ENCODE peak calls at places on chromosomes 7 and 10, in ten cellular contexts. One of them, this sample, is unnamed.

GRCh38 chr10:44980309-44981171 is 1.9 kb upstream of the DEPP1 start:
- DNase-seq in uterus: no peak
- DNase-seq in endodermal cell: no peak
- DNase-seq in left ventricle myocardium inferior: no peak
- DNase-seq in CD8-positive, alpha-beta T cell: no peak
- DNase-seq in cardiac fibroblast: no peak
- DNase-seq in A549: no peak
- DNase-seq in fibroblast of lung: no peak
- DNase-seq in breast epithelium: no peak
- DNase-seq in body of pancreas: peak
- DNase-seq in this sample: no peak

GRCh38 chr10:683448-684071 is 5.9 kb downstream of the DIP2C start:
- DNase-seq in uterus: peak
- DNase-seq in endodermal cell: no peak
- DNase-seq in left ventricle myocardium inferior: no peak
- DNase-seq in CD8-positive, alpha-beta T cell: no peak
- DNase-seq in cardiac fibroblast: peak
- DNase-seq in A549: peak
- DNase-seq in fibroblast of lung: peak
- DNase-seq in breast epithelium: no peak
- DNase-seq in body of pancreas: no peak
- DNase-seq in this sample: peak

GRCh38 chr10:44376504-44377099 is 8.3 kb downstream of the CXCL12 start:
- DNase-seq in uterus: no peak
- DNase-seq in endodermal cell: no peak
- DNase-seq in left ventricle myocardium inferior: no peak
- DNase-seq in CD8-positive, alpha-beta T cell: no peak
- DNase-seq in cardiac fibroblast: peak
- DNase-seq in A549: no peak
- DNase-seq in fibroblast of lung: no peak
- DNase-seq in breast epithelium: no peak
- DNase-seq in body of pancreas: no peak
- DNase-seq in this sample: peak

GRCh38 chr7:129703751-129704150 is 92.2 kb downstream of the NRF1 start:
- DNase-seq in uterus: no peak
- DNase-seq in endodermal cell: no peak
- DNase-seq in left ventricle myocardium inferior: no peak
- DNase-seq in CD8-positive, alpha-beta T cell: no peak
- DNase-seq in cardiac fibroblast: no peak
- DNase-seq in A549: no peak
- DNase-seq in fibroblast of lung: no peak
- DNase-seq in breast epithelium: no peak
- DNase-seq in body of pancreas: no peak
- DNase-seq in this sample: no peak

GRCh38 chr7:2169923-2170575 is 62.7 kb downstream of the MAD1L1 start:
- DNase-seq in uterus: no peak
- DNase-seq in endodermal cell: no peak
- DNase-seq in left ventricle myocardium inferior: no peak
- DNase-seq in CD8-positive, alpha-beta T cell: no peak
- DNase-seq in cardiac fibroblast: no peak
- DNase-seq in A549: no peak
- DNase-seq in fibroblast of lung: no peak
- DNase-seq in breast epithelium: no peak
- DNase-seq in body of pancreas: no peak
- DNase-seq in this sample: no peak

GRCh38 chr7:153682628-153683027 is 369.6 kb upstream of the DPP6 start:
- DNase-seq in uterus: no peak
- DNase-seq in endodermal cell: peak
- DNase-seq in left ventricle myocardium inferior: no peak
- DNase-seq in CD8-positive, alpha-beta T cell: no peak
- DNase-seq in cardiac fibroblast: no peak
- DNase-seq in A549: no peak
- DNase-seq in fibroblast of lung: no peak
- DNase-seq in breast epithelium: no peak
- DNase-seq in body of pancreas: no peak
- DNase-seq in this sample: no peak

GRCh38 chr7:104160375-104160774 is 47.4 kb downstream of the ORC5 start:
- DNase-seq in uterus: no peak
- DNase-seq in endodermal cell: no peak
- DNase-seq in left ventricle myocardium inferior: no peak
- DNase-seq in CD8-positive, alpha-beta T cell: no peak
- DNase-seq in cardiac fibroblast: peak
- DNase-seq in A549: peak
- DNase-seq in fibroblast of lung: peak
- DNase-seq in breast epithelium: no peak
- DNase-seq in body of pancreas: no peak
- DNase-seq in this sample: no peak

GRCh38 chr10:80464557-80465466 is 10.7 kb downstream of the TSPAN14 start:
- DNase-seq in uterus: peak
- DNase-seq in endodermal cell: peak
- DNase-seq in left ventricle myocardium inferior: no peak
- DNase-seq in CD8-positive, alpha-beta T cell: no peak
- DNase-seq in cardiac fibroblast: no peak
- DNase-seq in A549: no peak
- DNase-seq in fibroblast of lung: no peak
- DNase-seq in breast epithelium: no peak
- DNase-seq in body of pancreas: peak
- DNase-seq in this sample: no peak

GRCh38 chr10:80324086-80324485 is 32.5 kb downstream of the DYDC1 start:
- DNase-seq in uterus: no peak
- DNase-seq in endodermal cell: no peak
- DNase-seq in left ventricle myocardium inferior: no peak
- DNase-seq in CD8-positive, alpha-beta T cell: no peak
- DNase-seq in cardiac fibroblast: peak
- DNase-seq in A549: no peak
- DNase-seq in fibroblast of lung: peak
- DNase-seq in breast epithelium: no peak
- DNase-seq in body of pancreas: no peak
- DNase-seq in this sample: no peak

GRCh38 chr7:147412782-147413186 is 1177.8 kb upstream of the C7orf33 start:
- DNase-seq in uterus: no peak
- DNase-seq in endodermal cell: no peak
- DNase-seq in left ventricle myocardium inferior: no peak
- DNase-seq in CD8-positive, alpha-beta T cell: no peak
- DNase-seq in cardiac fibroblast: peak
- DNase-seq in A549: peak
- DNase-seq in fibroblast of lung: peak
- DNase-seq in breast epithelium: no peak
- DNase-seq in body of pancreas: no peak
- DNase-seq in this sample: peak

GRCh38 chr7:106731207-106731606 is 70.2 kb upstream of the CCDC71L start:
- DNase-seq in uterus: no peak
- DNase-seq in endodermal cell: no peak
- DNase-seq in left ventricle myocardium inferior: no peak
- DNase-seq in CD8-positive, alpha-beta T cell: no peak
- DNase-seq in cardiac fibroblast: peak
- DNase-seq in A549: no peak
- DNase-seq in fibroblast of lung: no peak
- DNase-seq in breast epithelium: no peak
- DNase-seq in body of pancreas: no peak
- DNase-seq in this sample: no peak

GRCh38 chr7:149422914-149423285 is 38.0 kb downstream of the ZNF777 start:
- DNase-seq in uterus: no peak
- DNase-seq in endodermal cell: no peak
- DNase-seq in left ventricle myocardium inferior: peak
- DNase-seq in CD8-positive, alpha-beta T cell: no peak
- DNase-seq in cardiac fibroblast: no peak
- DNase-seq in A549: no peak
- DNase-seq in fibroblast of lung: no peak
- DNase-seq in breast epithelium: no peak
- DNase-seq in body of pancreas: peak
- DNase-seq in this sample: no peak

GRCh38 chr7:124155400-124156022 is 122.6 kb upstream of the TMEM229A start:
- DNase-seq in uterus: no peak
- DNase-seq in endodermal cell: no peak
- DNase-seq in left ventricle myocardium inferior: no peak
- DNase-seq in CD8-positive, alpha-beta T cell: no peak
- DNase-seq in cardiac fibroblast: peak
- DNase-seq in A549: peak
- DNase-seq in fibroblast of lung: peak
- DNase-seq in breast epithelium: no peak
- DNase-seq in body of pancreas: no peak
- DNase-seq in this sample: no peak
- TF ChIP-seq CTCF in uterus: peak
- TF ChIP-seq CTCF in endodermal cell: peak
- TF ChIP-seq CTCF in left ventricle myocardium inferior: peak
- TF ChIP-seq CTCF in CD8-positive, alpha-beta T cell: no peak
- TF ChIP-seq CTCF in cardiac fibroblast: peak
- TF ChIP-seq CTCF in A549: peak
- TF ChIP-seq CTCF in fibroblast of lung: peak
- TF ChIP-seq CTCF in breast epithelium: peak
- TF ChIP-seq CTCF in body of pancreas: peak
- TF ChIP-seq CTCF in this sample: peak

DNA sequence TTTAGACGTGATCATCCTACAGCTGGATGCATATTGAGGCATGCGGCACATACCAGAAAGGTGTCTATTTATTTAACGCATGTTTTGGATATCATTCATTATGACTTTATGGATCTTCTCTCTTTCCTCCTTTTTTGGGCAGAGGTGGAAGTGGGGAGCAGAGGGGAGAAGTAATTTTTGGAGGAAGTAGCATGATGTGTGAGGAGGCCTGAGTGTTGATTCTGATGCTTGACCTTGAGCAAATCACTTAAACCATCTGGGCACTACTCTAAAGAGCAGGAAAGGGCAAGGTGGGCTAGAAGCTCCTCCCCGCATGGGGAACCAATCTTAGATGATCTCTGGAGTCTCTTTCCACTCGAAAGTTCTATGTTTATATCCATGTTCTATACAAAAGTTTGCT is 270.5 kb downstream of the TRIL start:
- DNase-seq in uterus: no peak
- DNase-seq in endodermal cell: no peak
- DNase-seq in left ventricle myocardium inferior: no peak
- DNase-seq in CD8-positive, alpha-beta T cell: no peak
- DNase-seq in cardiac fibroblast: no peak
- DNase-seq in A549: no peak
- DNase-seq in fibroblast of lung: no peak
- DNase-seq in breast epithelium: no peak
- DNase-seq in body of pancreas: no peak
- DNase-seq in this sample: no peak
- H3K4me3 ChIP-seq in uterus: no peak
- H3K4me3 ChIP-seq in endodermal cell: no peak
- H3K4me3 ChIP-seq in left ventricle myocardium inferior: peak
- H3K4me3 ChIP-seq in CD8-positive, alpha-beta T cell: no peak
- H3K4me3 ChIP-seq in cardiac fibroblast: no peak
- H3K4me3 ChIP-seq in A549: no peak
- H3K4me3 ChIP-seq in fibroblast of lung: peak
- H3K4me3 ChIP-seq in breast epithelium: no peak
- H3K4me3 ChIP-seq in body of pancreas: no peak
- H3K4me3 ChIP-seq in this sample: no peak

GRCh38 chr7:110839866-110840265 is 251.1 kb upstream of the LRRN3 start:
- DNase-seq in uterus: no peak
- DNase-seq in endodermal cell: peak
- DNase-seq in left ventricle myocardium inferior: peak
- DNase-seq in CD8-positive, alpha-beta T cell: no peak
- DNase-seq in cardiac fibroblast: peak
- DNase-seq in A549: peak
- DNase-seq in fibroblast of lung: peak
- DNase-seq in breast epithelium: no peak
- DNase-seq in body of pancreas: peak
- DNase-seq in this sample: no peak
- TF ChIP-seq CTCF in uterus: no peak
- TF ChIP-seq CTCF in endodermal cell: peak
- TF ChIP-seq CTCF in left ventricle myocardium inferior: peak
- TF ChIP-seq CTCF in CD8-positive, alpha-beta T cell: no peak
- TF ChIP-seq CTCF in cardiac fibroblast: peak
- TF ChIP-seq CTCF in A549: no peak
- TF ChIP-seq CTCF in fibroblast of lung: peak
- TF ChIP-seq CTCF in breast epithelium: no peak
- TF ChIP-seq CTCF in body of pancreas: no peak
- TF ChIP-seq CTCF in this sample: peak

GRCh38 chr7:116500071-116500853 is 724 bp downstream of the CAV2 start:
- DNase-seq in uterus: peak
- DNase-seq in endodermal cell: peak
- DNase-seq in left ventricle myocardium inferior: peak
- DNase-seq in CD8-positive, alpha-beta T cell: no peak
- DNase-seq in cardiac fibroblast: peak
- DNase-seq in A549: peak
- DNase-seq in fibroblast of lung: peak
- DNase-seq in breast epithelium: peak
- DNase-seq in body of pancreas: peak
- DNase-seq in this sample: no peak

GRCh38 chr7:116499168-116500070 is at the start of gene CAV2:
- DNase-seq in uterus: peak
- DNase-seq in endodermal cell: peak
- DNase-seq in left ventricle myocardium inferior: peak
- DNase-seq in CD8-positive, alpha-beta T cell: no peak
- DNase-seq in cardiac fibroblast: peak
- DNase-seq in A549: peak
- DNase-seq in fibroblast of lung: peak
- DNase-seq in breast epithelium: peak
- DNase-seq in body of pancreas: peak
- DNase-seq in this sample: no peak

GRCh38 chr7:116502201-116503096 is 2.9 kb downstream of the CAV2 start:
- DNase-seq in uterus: no peak
- DNase-seq in endodermal cell: no peak
- DNase-seq in left ventricle myocardium inferior: no peak
- DNase-seq in CD8-positive, alpha-beta T cell: no peak
- DNase-seq in cardiac fibroblast: no peak
- DNase-seq in A549: peak
- DNase-seq in fibroblast of lung: no peak
- DNase-seq in breast epithelium: no peak
- DNase-seq in body of pancreas: no peak
- DNase-seq in this sample: no peak

GRCh38 chr7:116503835-116504234 is 4.3 kb downstream of the CAV2 start:
- DNase-seq in uterus: no peak
- DNase-seq in endodermal cell: no peak
- DNase-seq in left ventricle myocardium inferior: no peak
- DNase-seq in CD8-positive, alpha-beta T cell: no peak
- DNase-seq in cardiac fibroblast: no peak
- DNase-seq in A549: no peak
- DNase-seq in fibroblast of lung: no peak
- DNase-seq in breast epithelium: no peak
- DNase-seq in body of pancreas: no peak
- DNase-seq in this sample: no peak

DNA sequence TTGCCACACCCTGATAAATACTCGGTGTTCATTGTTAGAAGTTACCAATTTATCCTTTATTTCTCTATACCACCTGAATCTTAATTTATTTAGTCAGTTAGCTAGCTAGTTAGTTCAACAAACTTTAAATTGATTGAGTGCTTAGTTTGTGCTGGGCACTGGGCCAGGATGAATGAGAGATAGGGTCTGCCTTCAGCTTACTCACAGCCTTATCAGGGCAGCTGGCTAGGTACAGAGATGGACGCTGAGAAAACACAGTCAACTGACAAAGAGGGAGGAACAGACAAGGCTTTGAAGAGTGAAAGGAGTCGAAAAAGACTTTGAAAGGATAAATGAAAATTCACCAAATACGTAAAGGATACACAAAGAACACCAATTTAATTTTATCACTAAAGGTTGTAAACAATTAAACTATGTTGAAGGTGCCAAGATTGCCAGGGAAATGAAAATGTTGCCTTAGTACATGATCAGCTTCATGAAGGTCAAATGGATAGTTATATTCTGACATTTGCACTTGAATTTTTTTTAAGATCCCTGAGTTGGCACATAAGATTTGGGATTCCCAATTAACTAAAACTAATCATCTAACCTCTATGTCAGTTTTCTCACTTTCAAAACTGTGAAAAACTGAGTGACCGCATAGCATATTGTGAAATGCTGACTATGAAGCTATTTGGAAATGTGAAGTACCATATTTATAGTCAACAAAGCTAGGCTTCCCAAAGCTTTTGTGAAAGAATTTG is 2.1 kb downstream of the CAV2 start:
- DNase-seq in uterus: peak
- DNase-seq in endodermal cell: no peak
- DNase-seq in left ventricle myocardium inferior: peak
- DNase-seq in CD8-positive, alpha-beta T cell: no peak
- DNase-seq in cardiac fibroblast: peak
- DNase-seq in A549: peak
- DNase-seq in fibroblast of lung: peak
- DNase-seq in breast epithelium: no peak
- DNase-seq in body of pancreas: peak
- DNase-seq in this sample: no peak
- H3K4me3 ChIP-seq in uterus: peak
- H3K4me3 ChIP-seq in endodermal cell: no peak
- H3K4me3 ChIP-seq in left ventricle myocardium inferior: peak
- H3K4me3 ChIP-seq in CD8-positive, alpha-beta T cell: no peak
- H3K4me3 ChIP-seq in cardiac fibroblast: peak
- H3K4me3 ChIP-seq in A549: peak
- H3K4me3 ChIP-seq in fibroblast of lung: peak
- H3K4me3 ChIP-seq in breast epithelium: peak
- H3K4me3 ChIP-seq in body of pancreas: no peak
- H3K4me3 ChIP-seq in this sample: no peak

This sample was measured in retinal pigment epithelial cell.